ENCODE peak calls at places on chromosomes 1 and 21, in seven cellular contexts. One of them, this sample, is unnamed.

GRCh38 chr1:25675729-25676476 is 59.3 kb downstream of the MAN1C1 start:
- DNase-seq in trophoblast cell: no peak
- DNase-seq in H1: no peak
- DNase-seq in H9: no peak
- DNase-seq in neuronal stem cell: no peak
- DNase-seq in IMR-90: no peak
- DNase-seq in mesendoderm: no peak
- DNase-seq in this sample: no peak

GRCh38 chr1:66305927-66306326 is 228.0 kb upstream of the SGIP1 start:
- DNase-seq in mesendoderm: no peak
- DNase-seq in neuronal stem cell: no peak
- DNase-seq in trophoblast cell: no peak
- DNase-seq in H9: no peak
- DNase-seq in IMR-90: no peak
- DNase-seq in H1: no peak
- DNase-seq in this sample: no peak

GRCh38 chr1:184483101-184483813 is 96.4 kb downstream of the C1orf21 start:
- DNase-seq in IMR-90: peak; percentile 83
- DNase-seq in trophoblast cell: peak; percentile 50
- DNase-seq in H1: no peak
- DNase-seq in H9: no peak
- DNase-seq in neuronal stem cell: no peak
- DNase-seq in mesendoderm: no peak
- DNase-seq in this sample: peak; percentile 91

GRCh38 chr1:105343317-105343716 is 1593.6 kb downstream of the AMY1C start:
- DNase-seq in trophoblast cell: no peak
- DNase-seq in H1: no peak
- DNase-seq in H9: no peak
- DNase-seq in neuronal stem cell: no peak
- DNase-seq in mesendoderm: no peak
- DNase-seq in IMR-90: no peak
- DNase-seq in this sample: no peak

GRCh38 chr1:101112051-101112770 is 86.6 kb upstream of the DPH5 start:
- DNase-seq in mesendoderm: no peak
- DNase-seq in H9: no peak
- DNase-seq in trophoblast cell: no peak
- DNase-seq in neuronal stem cell: no peak
- DNase-seq in H1: no peak
- DNase-seq in IMR-90: no peak
- DNase-seq in this sample: no peak

GRCh38 chr1:56901720-56902119 is 47.1 kb downstream of the C8A start:
- DNase-seq in trophoblast cell: no peak
- DNase-seq in mesendoderm: no peak
- DNase-seq in neuronal stem cell: no peak
- DNase-seq in H9: no peak
- DNase-seq in H1: no peak
- DNase-seq in IMR-90: peak; percentile 58
- DNase-seq in this sample: peak; percentile 64

GRCh38 chr1:182113879-182114626 is 52.5 kb upstream of the ZNF648 start:
- DNase-seq in H9: no peak
- DNase-seq in mesendoderm: no peak
- DNase-seq in H1: peak; percentile 44
- DNase-seq in IMR-90: no peak
- DNase-seq in neuronal stem cell: no peak
- DNase-seq in trophoblast cell: no peak
- DNase-seq in this sample: no peak

GRCh38 chr1:187237542-187237941 is 408.8 kb downstream of the PLA2G4A start:
- DNase-seq in IMR-90: peak; percentile 40
- DNase-seq in mesendoderm: no peak
- DNase-seq in neuronal stem cell: no peak
- DNase-seq in H9: no peak
- DNase-seq in trophoblast cell: no peak
- DNase-seq in H1: no peak
- DNase-seq in this sample: no peak

GRCh38 chr1:1060281-1061000 is 13.7 kb downstream of the RNF223 start:
- DNase-seq in H9: no peak
- DNase-seq in trophoblast cell: no peak
- DNase-seq in neuronal stem cell: no peak
- DNase-seq in H1: no peak
- DNase-seq in mesendoderm: no peak
- DNase-seq in IMR-90: no peak
- DNase-seq in this sample: no peak

GRCh38 chr21:44835647-44835973 is 17.7 kb upstream of the SUMO3 start:
- DNase-seq in neuronal stem cell: no peak
- DNase-seq in IMR-90: no peak
- DNase-seq in mesendoderm: no peak
- DNase-seq in trophoblast cell: no peak
- DNase-seq in H1: no peak
- DNase-seq in H9: no peak
- DNase-seq in this sample: no peak

GRCh38 chr1:174160109-174160473 is 771 bp downstream of the RABGAP1L start:
- DNase-seq in mesendoderm: peak; percentile 49
- DNase-seq in H9: peak; percentile 42
- DNase-seq in IMR-90: peak; percentile 39
- DNase-seq in neuronal stem cell: no peak
- DNase-seq in H1: no peak
- DNase-seq in trophoblast cell: peak; percentile 56
- DNase-seq in this sample: peak; percentile 59

GRCh38 chr21:43361493-43362296 is 65.2 kb downstream of the SIK1 start:
- DNase-seq in trophoblast cell: no peak
- DNase-seq in mesendoderm: no peak
- DNase-seq in neuronal stem cell: no peak
- DNase-seq in IMR-90: peak; percentile 79
- DNase-seq in H1: no peak
- DNase-seq in H9: no peak
- DNase-seq in this sample: peak; percentile 35

GRCh38 chr1:22736496-22737088 is 26.0 kb downstream of the EPHB2 start:
- DNase-seq in mesendoderm: peak; percentile 25
- DNase-seq in trophoblast cell: no peak
- DNase-seq in H9: peak; percentile 54
- DNase-seq in neuronal stem cell: no peak
- DNase-seq in H1: no peak
- DNase-seq in IMR-90: no peak
- DNase-seq in this sample: no peak

GRCh38 chr1:154097873-154098272 is 57.0 kb downstream of the NUP210L start:
- DNase-seq in H9: no peak
- DNase-seq in mesendoderm: no peak
- DNase-seq in IMR-90: no peak
- DNase-seq in neuronal stem cell: no peak
- DNase-seq in H1: no peak
- DNase-seq in trophoblast cell: no peak
- DNase-seq in this sample: no peak

GRCh38 chr1:236904874-236905741 is 99.1 kb downstream of the MT1HL1 start:
- DNase-seq in H9: no peak
- DNase-seq in neuronal stem cell: no peak
- DNase-seq in H1: no peak
- DNase-seq in mesendoderm: no peak
- DNase-seq in IMR-90: peak; percentile 94
- DNase-seq in trophoblast cell: peak; percentile 58
- DNase-seq in this sample: peak; percentile 83

GRCh38 chr1:208161656-208162375 is 82.4 kb downstream of the PLXNA2 start:
- DNase-seq in mesendoderm: no peak
- DNase-seq in trophoblast cell: no peak
- DNase-seq in H1: no peak
- DNase-seq in IMR-90: peak; percentile 39
- DNase-seq in neuronal stem cell: no peak
- DNase-seq in H9: no peak
- DNase-seq in this sample: peak; percentile 71

GRCh38 chr1:4265836-4266235 is 365.8 kb upstream of the C1orf174 start:
- DNase-seq in trophoblast cell: no peak
- DNase-seq in IMR-90: no peak
- DNase-seq in H9: no peak
- DNase-seq in neuronal stem cell: no peak
- DNase-seq in mesendoderm: no peak
- DNase-seq in H1: no peak
- DNase-seq in this sample: no peak

GRCh38 chr1:4267381-4268261 is 367.5 kb upstream of the C1orf174 start:
- DNase-seq in neuronal stem cell: no peak
- DNase-seq in mesendoderm: no peak
- DNase-seq in IMR-90: no peak
- DNase-seq in H9: no peak
- DNase-seq in trophoblast cell: no peak
- DNase-seq in H1: no peak
- DNase-seq in this sample: no peak

GRCh38 chr1:4268890-4269286 is 368.8 kb upstream of the C1orf174 start:
- DNase-seq in trophoblast cell: no peak
- DNase-seq in H1: no peak
- DNase-seq in mesendoderm: no peak
- DNase-seq in IMR-90: no peak
- DNase-seq in neuronal stem cell: no peak
- DNase-seq in H9: no peak
- DNase-seq in this sample: no peak

GRCh38 chr1:4270651-4271337 is 370.7 kb upstream of the C1orf174 start:
- DNase-seq in H9: no peak
- DNase-seq in neuronal stem cell: no peak
- DNase-seq in H1: no peak
- DNase-seq in mesendoderm: no peak
- DNase-seq in trophoblast cell: no peak
- DNase-seq in IMR-90: no peak
- DNase-seq in this sample: no peak

DNA sequence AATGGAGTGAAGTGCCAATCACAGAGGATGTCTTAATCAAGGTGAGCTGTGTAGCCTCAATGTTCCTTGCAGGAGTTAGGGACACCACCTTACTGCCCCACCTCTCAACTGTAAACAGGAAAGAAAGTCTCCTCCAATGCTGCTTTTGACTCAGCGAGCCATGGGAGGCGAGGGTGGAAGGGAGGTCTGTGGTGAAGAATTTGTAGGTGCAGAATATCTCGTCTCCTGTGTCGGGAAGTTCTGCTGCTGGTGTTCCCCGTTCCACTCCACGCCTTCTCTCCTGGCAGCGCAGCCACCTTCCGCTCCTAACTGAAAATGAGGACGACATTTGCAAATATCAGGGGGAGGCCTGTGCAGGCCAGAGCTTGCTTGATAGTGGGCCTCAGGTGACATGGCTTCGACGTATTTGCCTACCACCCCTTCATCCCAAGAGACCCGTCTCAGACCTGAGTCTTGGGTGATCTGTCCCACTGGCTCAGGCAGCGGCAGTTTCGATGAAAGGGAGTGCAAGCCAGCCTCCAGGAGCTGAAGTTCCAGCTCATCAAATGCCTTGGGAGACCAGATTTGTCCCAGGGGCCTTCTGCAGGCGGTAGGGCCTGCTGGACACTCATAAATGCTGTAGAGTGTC is 368.3 kb upstream of the C1orf174 start:
- DNase-seq in neuronal stem cell: no peak
- DNase-seq in H9: no peak
- DNase-seq in trophoblast cell: no peak
- DNase-seq in mesendoderm: no peak
- DNase-seq in IMR-90: no peak
- DNase-seq in H1: no peak
- DNase-seq in this sample: no peak
- H3K4ac ChIP-seq in neuronal stem cell: no peak overlapping the region
- H3K4ac ChIP-seq in H9: no peak overlapping the region
- H3K4ac ChIP-seq in trophoblast cell: no peak overlapping the region
- H3K4ac ChIP-seq in mesendoderm: no peak overlapping the region
- H3K4ac ChIP-seq in IMR-90: no peak overlapping the region
- H3K4ac ChIP-seq in H1: no peak overlapping the region
- H3K4ac ChIP-seq in this sample: no peak overlapping the region

DNA sequence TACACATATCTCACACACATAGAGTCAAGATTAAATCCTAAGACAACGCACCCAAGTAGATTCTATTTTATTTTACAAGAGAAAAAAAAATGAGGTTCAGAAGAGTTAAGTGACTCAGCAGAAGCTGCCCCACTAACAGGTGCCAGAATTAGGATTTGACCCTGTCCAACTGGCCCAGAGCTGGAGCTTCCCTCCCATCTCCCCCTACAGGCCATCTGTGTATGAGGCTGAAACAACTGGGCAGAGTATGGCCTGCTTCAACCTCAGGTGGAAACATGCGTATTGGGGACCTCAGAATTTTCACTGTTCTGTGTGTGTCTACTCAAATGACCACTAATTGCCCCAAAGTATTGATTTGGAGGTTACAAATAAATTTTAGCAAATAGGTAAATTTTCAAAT is 29.9 kb downstream of the PSMG1 start:
- DNase-seq in H9: no peak
- DNase-seq in IMR-90: no peak
- DNase-seq in neuronal stem cell: no peak
- DNase-seq in H1: no peak
- DNase-seq in trophoblast cell: no peak
- DNase-seq in mesendoderm: peak; percentile 35
- DNase-seq in this sample: no peak
- H3K4ac ChIP-seq in H9: no peak overlapping the region
- H3K4ac ChIP-seq in IMR-90: no peak overlapping the region
- H3K4ac ChIP-seq in neuronal stem cell: no peak overlapping the region
- H3K4ac ChIP-seq in H1: no peak overlapping the region
- H3K4ac ChIP-seq in trophoblast cell: no peak overlapping the region
- H3K4ac ChIP-seq in mesendoderm: no peak overlapping the region
- H3K4ac ChIP-seq in this sample: no peak overlapping the region

GRCh38 chr1:109886827-109887226 is 23.8 kb upstream of the CSF1 start:
- DNase-seq in mesendoderm: no peak
- DNase-seq in trophoblast cell: no peak
- DNase-seq in neuronal stem cell: no peak
- DNase-seq in H9: no peak
- DNase-seq in IMR-90: no peak
- DNase-seq in H1: no peak
- DNase-seq in this sample: no peak

GRCh38 chr1:109887271-109887670 is 23.4 kb upstream of the CSF1 start:
- DNase-seq in trophoblast cell: no peak
- DNase-seq in H1: no peak
- DNase-seq in mesendoderm: no peak
- DNase-seq in IMR-90: no peak
- DNase-seq in H9: no peak
- DNase-seq in neuronal stem cell: no peak
- DNase-seq in this sample: no peak

GRCh38 chr1:109890115-109890953 is 20.3 kb upstream of the CSF1 start:
- DNase-seq in H1: no peak
- DNase-seq in neuronal stem cell: no peak
- DNase-seq in IMR-90: no peak
- DNase-seq in trophoblast cell: peak; percentile 31
- DNase-seq in mesendoderm: no peak
- DNase-seq in H9: no peak
- DNase-seq in this sample: no peak

GRCh38 chr1:109887890-109888289 is 22.8 kb upstream of the CSF1 start:
- DNase-seq in H9: no peak
- DNase-seq in IMR-90: no peak
- DNase-seq in trophoblast cell: no peak
- DNase-seq in H1: no peak
- DNase-seq in neuronal stem cell: no peak
- DNase-seq in mesendoderm: no peak
- DNase-seq in this sample: no peak

DNA sequence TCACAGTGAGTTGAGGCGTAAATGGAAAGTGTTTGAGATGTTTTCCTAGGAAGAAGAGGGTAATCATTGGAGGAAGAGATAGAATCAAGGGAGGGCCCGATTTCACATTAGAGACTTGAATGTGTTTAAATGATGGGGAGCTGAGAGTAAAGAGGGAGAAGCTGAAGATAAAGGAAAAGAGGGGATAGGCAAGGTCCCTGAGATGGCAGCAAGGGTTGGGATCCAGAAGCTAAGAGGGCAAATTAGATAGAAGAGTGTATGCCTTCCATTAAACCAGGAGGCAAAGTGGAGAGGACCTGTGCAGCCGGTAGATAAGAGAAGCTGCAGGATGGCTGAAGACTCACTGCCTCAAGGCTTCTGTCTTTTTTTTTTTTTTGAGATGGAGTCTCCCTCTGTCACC is 21.6 kb upstream of the CSF1 start:
- DNase-seq in neuronal stem cell: no peak
- DNase-seq in H1: no peak
- DNase-seq in trophoblast cell: no peak
- DNase-seq in IMR-90: no peak
- DNase-seq in H9: no peak
- DNase-seq in mesendoderm: no peak
- DNase-seq in this sample: no peak
- H3K4ac ChIP-seq in neuronal stem cell: no peak overlapping the region
- H3K4ac ChIP-seq in H1: no peak overlapping the region
- H3K4ac ChIP-seq in trophoblast cell: no peak overlapping the region
- H3K4ac ChIP-seq in IMR-90: no peak overlapping the region
- H3K4ac ChIP-seq in H9: no peak overlapping the region
- H3K4ac ChIP-seq in mesendoderm: no peak overlapping the region
- H3K4ac ChIP-seq in this sample: no peak overlapping the region

GRCh38 chr1:116827607-116828125 is 73.4 kb downstream of the CD2 start:
- DNase-seq in neuronal stem cell: no peak
- DNase-seq in IMR-90: no peak
- DNase-seq in H9: no peak
- DNase-seq in mesendoderm: no peak
- DNase-seq in trophoblast cell: no peak
- DNase-seq in H1: no peak
- DNase-seq in this sample: no peak
- H3K4ac ChIP-seq in neuronal stem cell: no peak overlapping the region
- H3K4ac ChIP-seq in IMR-90: no peak overlapping the region
- H3K4ac ChIP-seq in H9: no peak overlapping the region
- H3K4ac ChIP-seq in mesendoderm: no peak overlapping the region
- H3K4ac ChIP-seq in trophoblast cell: no peak overlapping the region
- H3K4ac ChIP-seq in H1: no peak overlapping the region
- H3K4ac ChIP-seq in this sample: no peak overlapping the region

This sample was measured in mesenchymal stem cell.